ENCODE peak calls at places on chromosomes 12 and 14, in four cellular contexts. W is body of pancreas, G is thoracic aorta, Q is heart right ventricle. S is an unnamed sample.

GRCh38 chr14:91350483-91350812 is 67.2 kb downstream of the CCDC88C start:
- DNase-seq in W (no peak), G (no peak), Q (no peak), S (no peak)

GRCh38 chr14:71290960-71291466 is 383.8 kb downstream of the PCNX1 start:
- DNase-seq in Q (no peak), W (no peak), G (no peak), S (peak; percentile 89)

GRCh38 chr14:41749425-41749824 is 142.7 kb downstream of the LRFN5 start:
- DNase-seq in G (no peak), Q (no peak), W (no peak), S (peak; percentile 43)

GRCh38 chr12:19546027-19546426 is 106.7 kb downstream of the AEBP2 start:
- DNase-seq in Q (peak; percentile 13), W (peak; percentile 15), G (no peak), S (peak; percentile 73)

GRCh38 chr12:24562761-24563392 is 386.0 kb downstream of the BCAT1 start:
- DNase-seq in G (no peak), W (peak; percentile 17), Q (peak; percentile 8), S (peak; percentile 43)

GRCh38 chr14:74945261-74945851 is 10.0 kb downstream of the PGF start:
- DNase-seq in G (no peak), Q (no peak), W (peak; percentile 50), S (peak; percentile 16)

GRCh38 chr12:12986775-12987332 is 13.2 kb downstream of the HEBP1 start:
- DNase-seq in W (no peak), G (no peak), Q (no peak), S (no peak)

GRCh38 chr14:20332386-20332945 is 613 bp downstream of the CCNB1IP1 start:
- DNase-seq in W (peak; percentile 34), G (no peak), Q (no peak), S (peak; percentile 16)

GRCh38 chr12:27191531-27191930 is 52.6 kb upstream of the STK38L start:
- DNase-seq in W (no peak), G (no peak), Q (no peak), S (peak; percentile 11)

GRCh38 chr12:58346032-58346632 is 404.8 kb downstream of the ATP23 start:
- DNase-seq in W (no peak), G (no peak), Q (no peak), S (peak; percentile 79)

GRCh38 chr14:37874429-37875109 is 279.1 kb downstream of the TTC6 start:
- DNase-seq in Q (peak; percentile 71), W (peak; percentile 82), G (peak; percentile 8), S (peak; percentile 64)

GRCh38 chr14:70018713-70019201 is 139.5 kb downstream of the SMOC1 start:
- DNase-seq in G (no peak), Q (no peak), W (no peak), S (peak; percentile 60)

GRCh38 chr12:89040146-89040964 is 311.9 kb downstream of the DUSP6 start:
- DNase-seq in Q (no peak), W (no peak), G (no peak), S (peak; percentile 8)

GRCh38 chr12:92539966-92540791 is 162.6 kb upstream of the PLEKHG7 start:
- DNase-seq in Q (peak; percentile 26), W (peak; percentile 76), G (no peak), S (no peak)

GRCh38 chr12:10366875-10367274 is 23.0 kb downstream of the KLRK1 start:
- DNase-seq in G (no peak), Q (no peak), W (no peak), S (peak; percentile 53)

GRCh38 chr12:104985206-104985605 is 910 bp upstream of the NOPCHAP1 start:
- DNase-seq in G (no peak), W (no peak), Q (no peak), S (no peak)
- H3K4me3 ChIP-seq in G (no peak overlapping the region), W (no peak overlapping the region), Q (no peak overlapping the region), S (no peak overlapping the region)

DNA sequence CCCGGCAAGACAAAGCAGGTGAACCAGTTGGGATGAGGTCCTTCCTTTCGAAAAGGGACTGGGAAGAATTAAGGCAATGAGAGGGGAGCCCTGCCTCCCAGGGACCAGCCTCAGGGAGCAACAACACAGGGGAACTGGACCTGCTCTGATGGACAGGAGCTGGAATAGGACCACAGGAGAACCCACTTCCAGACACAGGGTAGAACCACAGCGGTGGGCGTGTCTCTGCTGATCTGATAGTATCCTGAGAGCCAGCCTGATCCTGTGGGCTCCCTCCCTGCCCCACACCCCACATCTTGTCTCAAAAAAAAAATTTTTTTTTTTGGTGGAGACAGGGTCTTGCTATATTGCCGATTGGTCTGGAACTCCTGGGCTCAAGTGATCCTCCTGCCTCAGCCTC is 13.6 kb upstream of the PLEK2 start:
- DNase-seq in W (no peak), Q (no peak), G (no peak), S (no peak)
- TF ChIP-seq CTCF in W (no peak), Q (no peak), G (no peak), S (no peak)

GRCh38 chr14:105711841-105712460 is 185.6 kb downstream of the TMEM121 start:
- DNase-seq in W (no peak), Q (no peak), G (no peak), S (no peak)

GRCh38 chr14:105711058-105711620 is 184.8 kb downstream of the TMEM121 start:
- DNase-seq in Q (no peak), G (no peak), W (no peak), S (no peak)

GRCh38 chr14:105710119-105711057 is 184.0 kb downstream of the TMEM121 start:
- DNase-seq in Q (no peak), W (no peak), G (no peak), S (no peak)

DNA sequence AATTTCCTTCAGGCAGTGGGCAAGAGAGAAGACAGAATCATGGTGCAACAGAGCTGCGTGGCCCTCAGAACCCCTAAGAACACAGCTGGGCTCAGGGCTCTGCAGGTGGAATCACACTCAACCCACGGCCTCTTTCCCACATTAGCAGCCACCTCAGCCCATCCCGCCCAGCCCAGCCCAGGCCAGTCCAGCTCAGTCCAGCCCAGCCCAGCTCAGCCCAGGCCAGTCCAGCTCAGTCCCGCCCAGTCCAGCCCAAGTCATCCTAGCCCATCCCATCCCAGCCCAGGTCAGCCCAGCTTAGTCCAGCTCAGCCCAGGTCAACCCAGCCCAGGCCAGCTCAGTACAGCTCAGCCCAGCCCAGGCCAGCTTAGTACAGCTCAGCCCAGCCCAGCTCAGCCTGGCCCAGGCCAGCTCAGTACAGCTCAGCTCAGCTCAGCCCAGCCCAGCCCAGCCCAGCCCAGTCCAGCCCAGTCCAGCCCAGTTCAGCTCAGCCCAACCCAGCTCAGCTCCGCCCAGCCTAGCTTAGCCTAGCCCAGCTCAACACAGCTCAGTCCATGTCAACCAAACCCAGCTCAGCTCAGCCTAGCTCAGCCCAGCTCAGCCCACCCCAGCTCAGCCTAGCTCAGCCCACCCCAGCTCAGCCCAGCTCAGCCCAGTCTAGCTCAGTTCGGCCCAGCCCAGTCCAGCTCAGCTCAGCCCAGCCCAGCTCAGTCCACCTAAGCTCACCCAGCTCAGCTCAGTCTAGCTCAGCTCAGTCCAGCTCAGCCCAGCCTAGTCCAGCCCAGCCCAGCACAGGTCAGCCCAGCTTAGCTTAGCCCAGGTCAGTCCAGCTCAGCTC is 183.1 kb downstream of the TMEM121 start:
- DNase-seq in W (no peak), G (no peak), Q (no peak), S (no peak)
- H3K4me3 ChIP-seq in W (no peak overlapping the region), G (no peak overlapping the region), Q (no peak overlapping the region), S (no peak overlapping the region)

GRCh38 chr14:99606359-99606758 is 2.4 kb upstream of the CCDC85C start:
- DNase-seq in G (no peak), Q (no peak), W (no peak), S (no peak)

GRCh38 chr14:99604766-99605298 is 825 bp upstream of the CCDC85C start:
- DNase-seq in Q (peak; percentile 17), W (peak; percentile 53), G (no peak), S (peak; percentile 28)

GRCh38 chr14:99603965-99604765 is at the start of gene CCDC85C:
- DNase-seq in W (peak; percentile 97), G (peak; percentile 62), Q (peak; percentile 93), S (peak; percentile 91)

GRCh38 chr14:99603471-99603933 is 505 bp downstream of the CCDC85C start:
- DNase-seq in W (peak; percentile 58), Q (peak; percentile 19), G (no peak), S (peak; percentile 46)

GRCh38 chr14:99605299-99605961 is 1.4 kb upstream of the CCDC85C start:
- DNase-seq in Q (peak; percentile 34), W (peak; percentile 68), G (no peak), S (peak; percentile 56)
- TF ChIP-seq CTCF in Q (no peak), W (no peak), G (no peak), S (no peak)

GRCh38 chr12:128817115-128818015 is 6.4 kb downstream of the SLC15A4 start:
- DNase-seq in Q (peak; percentile 71), G (no peak), W (peak; percentile 76), S (peak; percentile 77)

GRCh38 chr12:128819293-128820144 is 4.2 kb downstream of the SLC15A4 start:
- DNase-seq in G (no peak), W (no peak), Q (no peak), S (no peak)

GRCh38 chr12:128818065-128819022 is 5.4 kb downstream of the SLC15A4 start:
- DNase-seq in G (no peak), Q (no peak), W (no peak), S (peak; percentile 83)

GRCh38 chr12:128820723-128821432 is 2.9 kb downstream of the SLC15A4 start:
- DNase-seq in W (peak; percentile 17), Q (peak; percentile 60), G (no peak), S (no peak)

DNA sequence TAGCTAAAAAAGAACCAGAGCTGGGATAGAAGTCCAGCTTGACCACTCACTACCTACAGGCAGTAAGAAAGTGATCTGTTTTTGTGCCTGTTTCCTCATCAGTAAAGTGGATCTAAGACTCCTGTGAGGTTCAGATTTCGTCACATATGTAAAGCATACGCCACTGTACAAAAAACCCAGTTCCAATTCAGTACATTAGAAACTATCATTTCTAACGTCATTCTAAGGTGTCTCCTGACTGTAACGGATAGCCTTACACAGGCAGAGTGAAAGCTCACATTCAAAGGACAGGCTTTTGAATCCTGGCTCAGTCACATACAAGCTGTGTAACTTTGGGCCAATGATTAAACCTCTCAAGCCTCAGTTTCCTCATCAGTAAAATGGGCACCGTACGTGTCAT is 3.5 kb downstream of the SLC15A4 start:
- DNase-seq in Q (no peak), G (no peak), W (no peak), S (no peak)
- H3K4me3 ChIP-seq in Q (no peak overlapping the region), G (no peak overlapping the region), W (no peak overlapping the region), S (no peak overlapping the region)

GRCh38 chr12:82517027-82517426 is 158.7 kb downstream of the METTL25 start:
- DNase-seq in G (no peak), Q (no peak), W (peak; percentile 11), S (no peak)
- TF ChIP-seq CTCF in G (no peak), Q (no peak), W (no peak), S (peak; percentile 30)

GRCh38 chr12:107732365-107732764 is 28.6 kb downstream of the PRDM4 start:
- DNase-seq in G (no peak), W (no peak), Q (no peak), S (no peak)

GRCh38 chr12:107734139-107734538 is 26.8 kb downstream of the PRDM4 start:
- DNase-seq in W (no peak), Q (no peak), G (no peak), S (no peak)

GRCh38 chr12:107730942-107731341 is 30.0 kb downstream of the PRDM4 start:
- DNase-seq in G (no peak), Q (no peak), W (no peak), S (no peak)

GRCh38 chr12:107736914-107737313 is 24.0 kb downstream of the PRDM4 start:
- DNase-seq in G (no peak), Q (no peak), W (no peak), S (no peak)

GRCh38 chr12:107731376-107731775 is 29.6 kb downstream of the PRDM4 start:
- DNase-seq in W (no peak), Q (no peak), G (no peak), S (no peak)
- H3K4me3 ChIP-seq in W (no peak overlapping the region), Q (no peak overlapping the region), G (no peak overlapping the region), S (no peak overlapping the region)

GRCh38 chr12:45336762-45337596 is 121.1 kb downstream of the ANO6 start:
- DNase-seq in W (no peak), Q (no peak), G (no peak), S (peak; percentile 82)
- TF ChIP-seq CTCF in W (no peak), Q (no peak), G (no peak), S (no peak)

S was measured in fibroblast of the aortic adventitia.